ENCODE peak calls at places on chromosome 12, in nine cellular contexts. One of them, this sample, is unnamed.

GRCh38 chr12:41333988-41334387 is 145.9 kb downstream of the PDZRN4 start:
- DNase-seq in progenitor cell of endocrine pancreas: no peak
- DNase-seq in PC-9: no peak
- DNase-seq in sigmoid colon: no peak
- DNase-seq in AG09309: no peak
- DNase-seq in natural killer cell: no peak
- DNase-seq in ovary: no peak
- DNase-seq in fibroblast of pulmonary artery: no peak
- DNase-seq in heart right ventricle: no peak
- DNase-seq in this sample: no peak

GRCh38 chr12:28034271-28034670 is 61.7 kb upstream of the PTHLH start:
- DNase-seq in progenitor cell of endocrine pancreas: no peak
- DNase-seq in PC-9: no peak
- DNase-seq in sigmoid colon: no peak
- DNase-seq in AG09309: no peak
- DNase-seq in natural killer cell: no peak
- DNase-seq in ovary: no peak
- DNase-seq in fibroblast of pulmonary artery: no peak
- DNase-seq in heart right ventricle: no peak
- DNase-seq in this sample: no peak

GRCh38 chr12:125684968-125685790 is 619.9 kb downstream of the AACS start:
- DNase-seq in progenitor cell of endocrine pancreas: no peak
- DNase-seq in PC-9: no peak
- DNase-seq in sigmoid colon: peak; percentile 92
- DNase-seq in AG09309: no peak
- DNase-seq in natural killer cell: no peak
- DNase-seq in ovary: no peak
- DNase-seq in fibroblast of pulmonary artery: no peak
- DNase-seq in heart right ventricle: no peak
- DNase-seq in this sample: no peak

GRCh38 chr12:116136340-116136739 is 141.2 kb downstream of the MED13L start:
- DNase-seq in progenitor cell of endocrine pancreas: no peak
- DNase-seq in PC-9: no peak
- DNase-seq in sigmoid colon: no peak
- DNase-seq in AG09309: no peak
- DNase-seq in natural killer cell: no peak
- DNase-seq in ovary: no peak
- DNase-seq in fibroblast of pulmonary artery: peak; percentile 72
- DNase-seq in heart right ventricle: no peak
- DNase-seq in this sample: no peak

GRCh38 chr12:22765731-22766130 is 140.8 kb downstream of the ETNK1 start:
- DNase-seq in progenitor cell of endocrine pancreas: no peak
- DNase-seq in PC-9: no peak
- DNase-seq in sigmoid colon: no peak
- DNase-seq in AG09309: no peak
- DNase-seq in natural killer cell: no peak
- DNase-seq in ovary: no peak
- DNase-seq in fibroblast of pulmonary artery: no peak
- DNase-seq in heart right ventricle: no peak
- DNase-seq in this sample: no peak

GRCh38 chr12:62335801-62336200 is 75.6 kb downstream of the USP15 start:
- DNase-seq in progenitor cell of endocrine pancreas: no peak
- DNase-seq in PC-9: no peak
- DNase-seq in sigmoid colon: no peak
- DNase-seq in AG09309: no peak
- DNase-seq in natural killer cell: no peak
- DNase-seq in ovary: no peak
- DNase-seq in fibroblast of pulmonary artery: no peak
- DNase-seq in heart right ventricle: no peak
- DNase-seq in this sample: no peak

GRCh38 chr12:99983721-99984258 is 946 bp downstream of the ANKS1B start:
- DNase-seq in progenitor cell of endocrine pancreas: no peak
- DNase-seq in PC-9: no peak
- DNase-seq in sigmoid colon: no peak
- DNase-seq in AG09309: no peak
- DNase-seq in natural killer cell: no peak
- DNase-seq in ovary: no peak
- DNase-seq in fibroblast of pulmonary artery: no peak
- DNase-seq in heart right ventricle: no peak
- DNase-seq in this sample: no peak

GRCh38 chr12:57611116-57611809 is at the start of gene ARHGEF25:
- DNase-seq in progenitor cell of endocrine pancreas: peak; percentile 46
- DNase-seq in PC-9: peak; percentile 31
- DNase-seq in sigmoid colon: peak; percentile 93
- DNase-seq in AG09309: no peak
- DNase-seq in natural killer cell: no peak
- DNase-seq in ovary: peak; percentile 82
- DNase-seq in fibroblast of pulmonary artery: peak; percentile 44
- DNase-seq in heart right ventricle: peak; percentile 90
- DNase-seq in this sample: no peak

GRCh38 chr12:66275040-66275439 is 27.3 kb upstream of the HELB start:
- DNase-seq in progenitor cell of endocrine pancreas: no peak
- DNase-seq in PC-9: no peak
- DNase-seq in sigmoid colon: no peak
- DNase-seq in AG09309: no peak
- DNase-seq in natural killer cell: no peak
- DNase-seq in ovary: no peak
- DNase-seq in fibroblast of pulmonary artery: no peak
- DNase-seq in heart right ventricle: no peak
- DNase-seq in this sample: no peak

GRCh38 chr12:7207866-7208612 is 18.6 kb downstream of the PEX5 start:
- DNase-seq in progenitor cell of endocrine pancreas: no peak
- DNase-seq in PC-9: no peak
- DNase-seq in sigmoid colon: no peak
- DNase-seq in AG09309: no peak
- DNase-seq in natural killer cell: no peak
- DNase-seq in ovary: no peak
- DNase-seq in fibroblast of pulmonary artery: no peak
- DNase-seq in heart right ventricle: no peak
- DNase-seq in this sample: no peak

GRCh38 chr12:89346741-89347324 is 5.5 kb downstream of the DUSP6 start:
- DNase-seq in progenitor cell of endocrine pancreas: no peak
- DNase-seq in PC-9: no peak
- DNase-seq in sigmoid colon: peak; percentile 75
- DNase-seq in AG09309: no peak
- DNase-seq in natural killer cell: no peak
- DNase-seq in ovary: no peak
- DNase-seq in fibroblast of pulmonary artery: peak; percentile 94
- DNase-seq in heart right ventricle: no peak
- DNase-seq in this sample: no peak

GRCh38 chr12:81811066-81811777 is 52.1 kb upstream of the PPFIA2 start:
- DNase-seq in progenitor cell of endocrine pancreas: no peak
- DNase-seq in PC-9: no peak
- DNase-seq in sigmoid colon: no peak
- DNase-seq in AG09309: no peak
- DNase-seq in natural killer cell: no peak
- DNase-seq in ovary: no peak
- DNase-seq in fibroblast of pulmonary artery: peak; percentile 36
- DNase-seq in heart right ventricle: no peak
- DNase-seq in this sample: no peak

GRCh38 chr12:100553851-100554404 is 19.6 kb upstream of the GAS2L3 start:
- DNase-seq in progenitor cell of endocrine pancreas: no peak
- DNase-seq in PC-9: no peak
- DNase-seq in sigmoid colon: no peak
- DNase-seq in AG09309: no peak
- DNase-seq in natural killer cell: no peak
- DNase-seq in ovary: peak; percentile 35
- DNase-seq in fibroblast of pulmonary artery: no peak
- DNase-seq in heart right ventricle: no peak
- DNase-seq in this sample: no peak

GRCh38 chr12:110778801-110779577 is 36.3 kb upstream of the PPP1CC start:
- DNase-seq in progenitor cell of endocrine pancreas: no peak
- DNase-seq in PC-9: no peak
- DNase-seq in sigmoid colon: no peak
- DNase-seq in AG09309: no peak
- DNase-seq in natural killer cell: no peak
- DNase-seq in ovary: no peak
- DNase-seq in fibroblast of pulmonary artery: no peak
- DNase-seq in heart right ventricle: no peak
- DNase-seq in this sample: peak; percentile 16

GRCh38 chr12:43815416-43815815 is 9.3 kb upstream of the TWF1 start:
- DNase-seq in progenitor cell of endocrine pancreas: no peak
- DNase-seq in PC-9: no peak
- DNase-seq in sigmoid colon: no peak
- DNase-seq in AG09309: no peak
- DNase-seq in natural killer cell: no peak
- DNase-seq in ovary: no peak
- DNase-seq in fibroblast of pulmonary artery: no peak
- DNase-seq in heart right ventricle: no peak
- DNase-seq in this sample: no peak

GRCh38 chr12:57430117-57430930 is 519 bp downstream of the R3HDM2 start:
- DNase-seq in progenitor cell of endocrine pancreas: peak; percentile 49
- DNase-seq in PC-9: peak; percentile 69
- DNase-seq in sigmoid colon: no peak
- DNase-seq in AG09309: no peak
- DNase-seq in natural killer cell: no peak
- DNase-seq in ovary: peak; percentile 72
- DNase-seq in fibroblast of pulmonary artery: peak; percentile 33
- DNase-seq in heart right ventricle: peak; percentile 55
- DNase-seq in this sample: peak; percentile 51

GRCh38 chr12:57803317-57803893 is 15.1 kb downstream of the AVIL start:
- DNase-seq in progenitor cell of endocrine pancreas: peak; percentile 17
- DNase-seq in PC-9: peak; percentile 24
- DNase-seq in sigmoid colon: no peak
- DNase-seq in AG09309: peak; percentile 17
- DNase-seq in natural killer cell: no peak
- DNase-seq in ovary: peak; percentile 58
- DNase-seq in fibroblast of pulmonary artery: peak; percentile 69
- DNase-seq in heart right ventricle: peak; percentile 55
- DNase-seq in this sample: peak; percentile 43

GRCh38 chr12:28130625-28131598 is 59.3 kb upstream of the CCDC91 start:
- DNase-seq in progenitor cell of endocrine pancreas: no peak
- DNase-seq in PC-9: peak; percentile 73
- DNase-seq in sigmoid colon: peak; percentile 64
- DNase-seq in AG09309: peak; percentile 98
- DNase-seq in natural killer cell: no peak
- DNase-seq in ovary: peak; percentile 44
- DNase-seq in fibroblast of pulmonary artery: peak; percentile 100
- DNase-seq in heart right ventricle: no peak
- DNase-seq in this sample: no peak

GRCh38 chr12:52043386-52044212 is 7.6 kb upstream of the NR4A1 start:
- DNase-seq in progenitor cell of endocrine pancreas: no peak
- DNase-seq in PC-9: no peak
- DNase-seq in sigmoid colon: peak; percentile 90
- DNase-seq in AG09309: no peak
- DNase-seq in natural killer cell: no peak
- DNase-seq in ovary: peak; percentile 66
- DNase-seq in fibroblast of pulmonary artery: peak; percentile 51
- DNase-seq in heart right ventricle: peak; percentile 83
- DNase-seq in this sample: no peak

GRCh38 chr12:28936221-28936620 is 212.9 kb upstream of the FAR2 start:
- DNase-seq in progenitor cell of endocrine pancreas: no peak
- DNase-seq in PC-9: no peak
- DNase-seq in sigmoid colon: no peak
- DNase-seq in AG09309: no peak
- DNase-seq in natural killer cell: no peak
- DNase-seq in ovary: no peak
- DNase-seq in fibroblast of pulmonary artery: no peak
- DNase-seq in heart right ventricle: no peak
- DNase-seq in this sample: no peak

GRCh38 chr12:28177461-28177860 is 12.8 kb upstream of the CCDC91 start:
- DNase-seq in progenitor cell of endocrine pancreas: no peak
- DNase-seq in PC-9: no peak
- DNase-seq in sigmoid colon: no peak
- DNase-seq in AG09309: no peak
- DNase-seq in natural killer cell: no peak
- DNase-seq in ovary: no peak
- DNase-seq in fibroblast of pulmonary artery: no peak
- DNase-seq in heart right ventricle: no peak
- DNase-seq in this sample: no peak

GRCh38 chr12:53185582-53186153 is 4.9 kb upstream of the CSAD start:
- DNase-seq in progenitor cell of endocrine pancreas: no peak
- DNase-seq in PC-9: no peak
- DNase-seq in sigmoid colon: no peak
- DNase-seq in AG09309: no peak
- DNase-seq in natural killer cell: no peak
- DNase-seq in ovary: no peak
- DNase-seq in fibroblast of pulmonary artery: no peak
- DNase-seq in heart right ventricle: no peak
- DNase-seq in this sample: no peak
- TF ChIP-seq CTCF in progenitor cell of endocrine pancreas: no peak
- TF ChIP-seq CTCF in PC-9: no peak
- TF ChIP-seq CTCF in sigmoid colon: no peak
- TF ChIP-seq CTCF in AG09309: no peak
- TF ChIP-seq CTCF in natural killer cell: no peak
- TF ChIP-seq CTCF in ovary: no peak
- TF ChIP-seq CTCF in fibroblast of pulmonary artery: no peak
- TF ChIP-seq CTCF in heart right ventricle: no peak
- TF ChIP-seq CTCF in this sample: peak; percentile 8

GRCh38 chr12:74906224-74906623 is 303.4 kb downstream of the KCNC2 start:
- DNase-seq in progenitor cell of endocrine pancreas: no peak
- DNase-seq in PC-9: no peak
- DNase-seq in sigmoid colon: no peak
- DNase-seq in AG09309: no peak
- DNase-seq in natural killer cell: no peak
- DNase-seq in ovary: no peak
- DNase-seq in fibroblast of pulmonary artery: no peak
- DNase-seq in heart right ventricle: no peak
- DNase-seq in this sample: no peak
- TF ChIP-seq CTCF in progenitor cell of endocrine pancreas: no peak
- TF ChIP-seq CTCF in PC-9: no peak
- TF ChIP-seq CTCF in sigmoid colon: no peak
- TF ChIP-seq CTCF in AG09309: no peak
- TF ChIP-seq CTCF in natural killer cell: no peak
- TF ChIP-seq CTCF in ovary: no peak
- TF ChIP-seq CTCF in fibroblast of pulmonary artery: no peak
- TF ChIP-seq CTCF in heart right ventricle: no peak
- TF ChIP-seq CTCF in this sample: peak; percentile 41

GRCh38 chr12:94141892-94142291 is 6.5 kb upstream of the PLXNC1 start:
- DNase-seq in progenitor cell of endocrine pancreas: no peak
- DNase-seq in PC-9: no peak
- DNase-seq in sigmoid colon: no peak
- DNase-seq in AG09309: no peak
- DNase-seq in natural killer cell: no peak
- DNase-seq in ovary: no peak
- DNase-seq in fibroblast of pulmonary artery: no peak
- DNase-seq in heart right ventricle: no peak
- DNase-seq in this sample: no peak
- TF ChIP-seq CTCF in progenitor cell of endocrine pancreas: no peak
- TF ChIP-seq CTCF in PC-9: no peak
- TF ChIP-seq CTCF in sigmoid colon: no peak
- TF ChIP-seq CTCF in AG09309: no peak
- TF ChIP-seq CTCF in natural killer cell: no peak
- TF ChIP-seq CTCF in ovary: no peak
- TF ChIP-seq CTCF in fibroblast of pulmonary artery: no peak
- TF ChIP-seq CTCF in heart right ventricle: no peak
- TF ChIP-seq CTCF in this sample: peak; percentile 7

GRCh38 chr12:105524961-105525360 is 194.5 kb downstream of the C12orf75 start:
- DNase-seq in progenitor cell of endocrine pancreas: no peak
- DNase-seq in PC-9: no peak
- DNase-seq in sigmoid colon: no peak
- DNase-seq in AG09309: no peak
- DNase-seq in natural killer cell: no peak
- DNase-seq in ovary: no peak
- DNase-seq in fibroblast of pulmonary artery: no peak
- DNase-seq in heart right ventricle: no peak
- DNase-seq in this sample: no peak

GRCh38 chr12:105523164-105524057 is 192.9 kb downstream of the C12orf75 start:
- DNase-seq in progenitor cell of endocrine pancreas: no peak
- DNase-seq in PC-9: peak; percentile 4
- DNase-seq in sigmoid colon: peak; percentile 91
- DNase-seq in AG09309: peak; percentile 77
- DNase-seq in natural killer cell: no peak
- DNase-seq in ovary: peak; percentile 43
- DNase-seq in fibroblast of pulmonary artery: peak; percentile 93
- DNase-seq in heart right ventricle: peak; percentile 80
- DNase-seq in this sample: no peak

GRCh38 chr12:105522166-105522825 is 191.8 kb downstream of the C12orf75 start:
- DNase-seq in progenitor cell of endocrine pancreas: no peak
- DNase-seq in PC-9: peak; percentile 10
- DNase-seq in sigmoid colon: no peak
- DNase-seq in AG09309: no peak
- DNase-seq in natural killer cell: no peak
- DNase-seq in ovary: no peak
- DNase-seq in fibroblast of pulmonary artery: peak; percentile 75
- DNase-seq in heart right ventricle: no peak
- DNase-seq in this sample: no peak
- TF ChIP-seq CTCF in progenitor cell of endocrine pancreas: no peak
- TF ChIP-seq CTCF in PC-9: no peak
- TF ChIP-seq CTCF in sigmoid colon: no peak
- TF ChIP-seq CTCF in AG09309: no peak
- TF ChIP-seq CTCF in natural killer cell: no peak
- TF ChIP-seq CTCF in ovary: no peak
- TF ChIP-seq CTCF in fibroblast of pulmonary artery: no peak
- TF ChIP-seq CTCF in heart right ventricle: no peak
- TF ChIP-seq CTCF in this sample: no peak